ENCODE peak calls at places on chromosomes 12 and 14, in nine cellular contexts. E is activated CD4-positive, alpha-beta T cell treated with anti-CD3 and anti-CD28 coated beads for 1 hour; J is endothelial cell; G is RPMI7951; B is tibial artery; Q is GM12891; C is ACHN; A is NCI-H748 treated with DMSO at 0.1 percent for 48 hours; S is cardiac fibroblast. X is an unnamed sample.

GRCh38 chr12:122031342-122032216 is 9.9 kb downstream of the BCL7A start:
- DNase-seq in E (peak), J (peak), G (peak), B (no peak), Q (no peak), C (peak), A (no peak), S (peak), X (no peak)

GRCh38 chr14:44847910-44848309 is 113.8 kb downstream of the KLHL28 start:
- DNase-seq in E (no peak), J (no peak), G (no peak), B (no peak), Q (no peak), C (no peak), A (no peak), S (peak), X (no peak)

GRCh38 chr12:24045816-24046257 is 96.4 kb upstream of the SOX5 start:
- DNase-seq in E (no peak), J (no peak), G (peak), B (peak), Q (no peak), C (no peak), A (no peak), S (peak), X (no peak)

GRCh38 chr12:65799331-65799730 is 25.0 kb upstream of the HMGA2 start:
- DNase-seq in E (no peak), J (no peak), G (no peak), B (no peak), Q (no peak), C (no peak), A (no peak), S (no peak), X (no peak)

GRCh38 chr14:91873476-91874265 is 6.3 kb upstream of the TC2N start:
- DNase-seq in E (peak), J (no peak), G (peak), B (no peak), Q (peak), C (no peak), A (no peak), S (peak), X (no peak)

GRCh38 chr14:86462193-86462592 is 932.2 kb downstream of the FLRT2 start:
- DNase-seq in E (no peak), J (peak), G (no peak), B (no peak), Q (no peak), C (peak), A (no peak), S (peak), X (no peak)

GRCh38 chr14:51328089-51328941 is 88.3 kb downstream of the TMX1 start:
- DNase-seq in E (no peak), J (no peak), G (peak), B (no peak), Q (no peak), C (no peak), A (no peak), S (peak), X (no peak)

GRCh38 chr12:18139989-18140596 is 50.1 kb upstream of the RERGL start:
- DNase-seq in E (no peak), J (no peak), G (peak), B (no peak), Q (no peak), C (peak), A (peak), S (peak), X (no peak)

GRCh38 chr14:70289138-70289537 is 70.3 kb downstream of the COX16 start:
- DNase-seq in E (no peak), J (no peak), G (peak), B (no peak), Q (peak), C (no peak), A (no peak), S (no peak), X (no peak)

GRCh38 chr14:99779751-99780150 is 13.5 kb upstream of the EML1 start:
- DNase-seq in E (no peak), J (no peak), G (peak), B (no peak), Q (no peak), C (peak), A (no peak), S (peak), X (no peak)

GRCh38 chr12:110065540-110065939 is 17.2 kb upstream of the C12orf76 start:
- DNase-seq in E (no peak), J (no peak), G (no peak), B (no peak), Q (no peak), C (no peak), A (no peak), S (no peak), X (no peak)

GRCh38 chr14:48504921-48505320 is 829.5 kb upstream of the MDGA2 start:
- DNase-seq in E (no peak), J (no peak), G (no peak), B (no peak), Q (no peak), C (no peak), A (no peak), S (no peak), X (no peak)

GRCh38 chr14:83556746-83557460 is 1973.0 kb upstream of the FLRT2 start:
- DNase-seq in E (no peak), J (no peak), G (peak), B (no peak), Q (no peak), C (peak), A (no peak), S (peak), X (no peak)

GRCh38 chr14:64218344-64219240 is 75.6 kb downstream of the ESR2 start:
- DNase-seq in E (no peak), J (no peak), G (no peak), B (no peak), Q (no peak), C (no peak), A (no peak), S (peak), X (no peak)

GRCh38 chr12:29270446-29270845 is 110.5 kb downstream of the ERGIC2 start:
- DNase-seq in E (no peak), J (no peak), G (no peak), B (no peak), Q (no peak), C (no peak), A (no peak), S (no peak), X (no peak)

GRCh38 chr12:18864900-18865561 is 127.1 kb downstream of the CAPZA3 start:
- DNase-seq in E (no peak), J (no peak), G (peak), B (no peak), Q (no peak), C (peak), A (no peak), S (peak), X (no peak)

GRCh38 chr12:122852336-122853275 is 17.3 kb downstream of the HIP1R start:
- DNase-seq in E (no peak), J (no peak), G (no peak), B (no peak), Q (no peak), C (no peak), A (no peak), S (peak), X (no peak)

GRCh38 chr14:31025335-31026075 is at the start of gene AP4S1:
- DNase-seq in E (peak), J (peak), G (peak), B (peak), Q (peak), C (peak), A (peak), S (no peak), X (no peak)

GRCh38 chr12:4277205-4277543 is 3.6 kb downstream of the CCND2 start:
- DNase-seq in E (no peak), J (no peak), G (no peak), B (no peak), Q (no peak), C (no peak), A (no peak), S (no peak), X (no peak)

GRCh38 chr12:119980247-119980646 is 8.8 kb upstream of the BICDL1 start:
- DNase-seq in E (no peak), J (no peak), G (no peak), B (no peak), Q (no peak), C (no peak), A (no peak), S (no peak), X (no peak)

GRCh38 chr12:120614873-120615272 is 25.6 kb upstream of the CABP1 start:
- DNase-seq in E (no peak), J (no peak), G (no peak), B (no peak), Q (no peak), C (no peak), A (no peak), S (no peak), X (no peak)

GRCh38 chr14:105863296-105864108 is 337.1 kb downstream of the TMEM121 start:
- DNase-seq in E (peak), J (no peak), G (no peak), B (peak), Q (peak), C (no peak), A (no peak), S (no peak), X (no peak)

GRCh38 chr12:110575326-110575725 is 7.8 kb downstream of the PPTC7 start:
- DNase-seq in E (no peak), J (no peak), G (no peak), B (no peak), Q (no peak), C (no peak), A (no peak), S (no peak), X (no peak)

GRCh38 chr14:83826838-83827237 is 1703.1 kb upstream of the FLRT2 start:
- DNase-seq in E (no peak), J (no peak), G (peak), B (no peak), Q (no peak), C (peak), A (no peak), S (peak), X (no peak)

GRCh38 chr12:124172646-124173045 is 122.2 kb upstream of the RFLNA start:
- DNase-seq in E (no peak), J (no peak), G (peak), B (no peak), Q (no peak), C (peak), A (no peak), S (peak), X (no peak)

GRCh38 chr14:72518809-72519377 is 375.0 kb downstream of the DPF3 start:
- DNase-seq in E (no peak), J (no peak), G (peak), B (no peak), Q (peak), C (no peak), A (no peak), S (no peak), X (no peak)

GRCh38 chr14:100386121-100386520 is 63.0 kb downstream of the SLC25A47 start:
- DNase-seq in E (no peak), J (no peak), G (no peak), B (no peak), Q (no peak), C (no peak), A (no peak), S (peak), X (no peak)

GRCh38 chr12:109449845-109450532 is 27.1 kb downstream of the KCTD10 start:
- DNase-seq in E (no peak), J (no peak), G (no peak), B (no peak), Q (no peak), C (no peak), A (no peak), S (no peak), X (no peak)

GRCh38 chr14:88075298-88075981 is 70.5 kb downstream of the GPR65 start:
- DNase-seq in E (no peak), J (no peak), G (no peak), B (no peak), Q (no peak), C (no peak), A (no peak), S (no peak), X (no peak)

GRCh38 chr14:26917086-26917485 is 319.3 kb upstream of the NOVA1 start:
- DNase-seq in E (no peak), J (no peak), G (peak), B (no peak), Q (no peak), C (peak), A (peak), S (peak), X (no peak)

GRCh38 chr12:29797565-29798360 is 14.0 kb upstream of the TMTC1 start:
- DNase-seq in E (no peak), J (no peak), G (no peak), B (no peak), Q (no peak), C (no peak), A (no peak), S (no peak), X (no peak)

GRCh38 chr14:86802726-86803125 is 1190.3 kb downstream of the GALC start:
- DNase-seq in E (no peak), J (no peak), G (no peak), B (no peak), Q (no peak), C (no peak), A (no peak), S (no peak), X (no peak)